ENCODE peak calls at places on chromosomes 7 and 10, in nine cellular contexts. J, Y, O, N, K, R, B, E and X are unnamed samples.

GRCh38 chr10:31977440-31978157 is 49.0 kb upstream of the ARHGAP12 start:
- DNase-seq in J (peak), Y (no peak), O (no peak), N (no peak), K (peak), R (no peak), B (no peak), E (no peak), X (no peak)

GRCh38 chr10:101214446-101215396 is 14.5 kb downstream of the LBX1 start:
- DNase-seq in J (peak), Y (no peak), O (peak), N (peak), K (peak), R (peak), B (peak), E (peak), X (peak)

GRCh38 chr10:42868530-42868929 is 85.9 kb downstream of the BMS1 start:
- DNase-seq in J (no peak), Y (no peak), O (no peak), N (no peak), K (no peak), R (no peak), B (no peak), E (no peak), X (no peak)

GRCh38 chr7:47786557-47787248 is 161.6 kb downstream of the PKD1L1 start:
- DNase-seq in J (peak), Y (peak), O (no peak), N (no peak), K (peak), R (no peak), B (no peak), E (no peak), X (no peak)

GRCh38 chr7:64959072-64959747 is 31.6 kb downstream of the ZNF117 start:
- DNase-seq in J (no peak), Y (no peak), O (peak), N (no peak), K (no peak), R (no peak), B (no peak), E (no peak), X (no peak)

GRCh38 chr7:90916319-90916718 is 320.2 kb downstream of the CDK14 start:
- DNase-seq in J (no peak), Y (no peak), O (no peak), N (no peak), K (no peak), R (no peak), B (no peak), E (no peak), X (no peak)

GRCh38 chr7:97731736-97732370 is at the start of gene TAC1:
- DNase-seq in J (peak), Y (no peak), O (no peak), N (no peak), K (no peak), R (no peak), B (peak), E (peak), X (peak)

GRCh38 chr10:28879875-28880381 is 202.6 kb downstream of the BAMBI start:
- DNase-seq in J (peak), Y (no peak), O (no peak), N (no peak), K (no peak), R (no peak), B (no peak), E (no peak), X (no peak)

GRCh38 chr10:36711371-36711770 is 414.0 kb upstream of the ANKRD30A start:
- DNase-seq in J (no peak), Y (no peak), O (no peak), N (no peak), K (no peak), R (no peak), B (no peak), E (no peak), X (no peak)

GRCh38 chr10:23343591-23344225 is 889 bp downstream of the C10orf67 start:
- DNase-seq in J (peak), Y (peak), O (no peak), N (no peak), K (no peak), R (peak), B (peak), E (peak), X (no peak)

GRCh38 chr7:141312395-141312794 is 238.5 kb downstream of the TMEM178B start:
- DNase-seq in J (no peak), Y (no peak), O (no peak), N (no peak), K (no peak), R (no peak), B (no peak), E (no peak), X (no peak)

GRCh38 chr10:95814011-95814727 is 58.2 kb downstream of the ENTPD1 start:
- DNase-seq in J (peak), Y (no peak), O (no peak), N (no peak), K (peak), R (no peak), B (no peak), E (no peak), X (no peak)

GRCh38 chr10:113563306-113564088 is 10.6 kb downstream of the HABP2 start:
- DNase-seq in J (peak), Y (no peak), O (peak), N (peak), K (peak), R (peak), B (peak), E (peak), X (peak)

GRCh38 chr10:78109210-78109609 is 75.5 kb downstream of the RPS24 start:
- DNase-seq in J (no peak), Y (no peak), O (no peak), N (no peak), K (no peak), R (no peak), B (no peak), E (no peak), X (no peak)

GRCh38 chr7:475425-475728 is 44.3 kb downstream of the PDGFA start:
- DNase-seq in J (no peak), Y (no peak), O (no peak), N (no peak), K (no peak), R (no peak), B (no peak), E (no peak), X (no peak)

GRCh38 chr7:138980575-138981285 is 459 bp downstream of the KIAA1549 start:
- DNase-seq in J (no peak), Y (no peak), O (peak), N (no peak), K (peak), R (no peak), B (peak), E (peak), X (no peak)